ENCODE peak calls at places on chromosomes 11 and 22, in nine cellular contexts. One of them, this sample, is unnamed.

GRCh38 chr11:71279916-71280645 is 27.7 kb upstream of the SHANK2 start:
- DNase-seq in fibroblast of lung: no peak
- DNase-seq in neural progenitor cell: no peak
- DNase-seq in EL: no peak
- DNase-seq in stimulated activated CD4-positive, alpha-beta T cell treated with anti-CD3 and anti-CD28 coated beads, Interleukin-4, amount 100 ng/mL, for 1 hour: no peak
- DNase-seq in epithelial cell of proximal tubule: no peak
- DNase-seq in right atrium auricular region: peak
- DNase-seq in stimulated activated CD8-positive, alpha-beta memory T cell treated with anti-CD3 and anti-CD28 coated beads, Interleukin-15, amount 100 ng/mL, for 24 hours: no peak
- DNase-seq in activated naive CD4-positive, alpha-beta T cell treated with anti-CD3 and anti-CD28 coated beads for 36 hours: no peak
- DNase-seq in this sample: no peak

GRCh38 chr11:133844217-133844616 is 1.1 kb downstream of the SPATA19 start:
- DNase-seq in right atrium auricular region: no peak
- DNase-seq in EL: no peak
- DNase-seq in activated naive CD4-positive, alpha-beta T cell treated with anti-CD3 and anti-CD28 coated beads for 36 hours: no peak
- DNase-seq in stimulated activated CD8-positive, alpha-beta memory T cell treated with anti-CD3 and anti-CD28 coated beads, Interleukin-15, amount 100 ng/mL, for 24 hours: no peak
- DNase-seq in epithelial cell of proximal tubule: no peak
- DNase-seq in stimulated activated CD4-positive, alpha-beta T cell treated with anti-CD3 and anti-CD28 coated beads, Interleukin-4, amount 100 ng/mL, for 1 hour: no peak
- DNase-seq in fibroblast of lung: no peak
- DNase-seq in neural progenitor cell: no peak
- DNase-seq in this sample: no peak

GRCh38 chr11:6516865-6517264 is 19.8 kb downstream of the DNHD1 start:
- DNase-seq in activated naive CD4-positive, alpha-beta T cell treated with anti-CD3 and anti-CD28 coated beads for 36 hours: no peak
- DNase-seq in right atrium auricular region: no peak
- DNase-seq in stimulated activated CD4-positive, alpha-beta T cell treated with anti-CD3 and anti-CD28 coated beads, Interleukin-4, amount 100 ng/mL, for 1 hour: no peak
- DNase-seq in fibroblast of lung: no peak
- DNase-seq in EL: no peak
- DNase-seq in stimulated activated CD8-positive, alpha-beta memory T cell treated with anti-CD3 and anti-CD28 coated beads, Interleukin-15, amount 100 ng/mL, for 24 hours: no peak
- DNase-seq in epithelial cell of proximal tubule: no peak
- DNase-seq in neural progenitor cell: no peak
- DNase-seq in this sample: no peak

GRCh38 chr11:128550967-128551522 is 36.3 kb downstream of the ETS1 start:
- DNase-seq in activated naive CD4-positive, alpha-beta T cell treated with anti-CD3 and anti-CD28 coated beads for 36 hours: no peak
- DNase-seq in neural progenitor cell: no peak
- DNase-seq in epithelial cell of proximal tubule: no peak
- DNase-seq in right atrium auricular region: no peak
- DNase-seq in EL: no peak
- DNase-seq in stimulated activated CD8-positive, alpha-beta memory T cell treated with anti-CD3 and anti-CD28 coated beads, Interleukin-15, amount 100 ng/mL, for 24 hours: no peak
- DNase-seq in stimulated activated CD4-positive, alpha-beta T cell treated with anti-CD3 and anti-CD28 coated beads, Interleukin-4, amount 100 ng/mL, for 1 hour: no peak
- DNase-seq in fibroblast of lung: no peak
- DNase-seq in this sample: no peak

GRCh38 chr22:37654556-37655251 is 3.8 kb upstream of the PDXP start:
- DNase-seq in activated naive CD4-positive, alpha-beta T cell treated with anti-CD3 and anti-CD28 coated beads for 36 hours: no peak
- DNase-seq in stimulated activated CD8-positive, alpha-beta memory T cell treated with anti-CD3 and anti-CD28 coated beads, Interleukin-15, amount 100 ng/mL, for 24 hours: no peak
- DNase-seq in epithelial cell of proximal tubule: no peak
- DNase-seq in stimulated activated CD4-positive, alpha-beta T cell treated with anti-CD3 and anti-CD28 coated beads, Interleukin-4, amount 100 ng/mL, for 1 hour: no peak
- DNase-seq in neural progenitor cell: no peak
- DNase-seq in fibroblast of lung: no peak
- DNase-seq in EL: no peak
- DNase-seq in right atrium auricular region: no peak
- DNase-seq in this sample: no peak

GRCh38 chr11:4881860-4882500 is at the start of gene OR51T1:
- DNase-seq in stimulated activated CD8-positive, alpha-beta memory T cell treated with anti-CD3 and anti-CD28 coated beads, Interleukin-15, amount 100 ng/mL, for 24 hours: no peak
- DNase-seq in neural progenitor cell: no peak
- DNase-seq in EL: no peak
- DNase-seq in fibroblast of lung: peak
- DNase-seq in epithelial cell of proximal tubule: no peak
- DNase-seq in right atrium auricular region: no peak
- DNase-seq in stimulated activated CD4-positive, alpha-beta T cell treated with anti-CD3 and anti-CD28 coated beads, Interleukin-4, amount 100 ng/mL, for 1 hour: no peak
- DNase-seq in activated naive CD4-positive, alpha-beta T cell treated with anti-CD3 and anti-CD28 coated beads for 36 hours: no peak
- DNase-seq in this sample: peak

GRCh38 chr11:10038916-10039315 is 255.1 kb downstream of the SBF2 start:
- DNase-seq in epithelial cell of proximal tubule: no peak
- DNase-seq in stimulated activated CD4-positive, alpha-beta T cell treated with anti-CD3 and anti-CD28 coated beads, Interleukin-4, amount 100 ng/mL, for 1 hour: no peak
- DNase-seq in fibroblast of lung: peak
- DNase-seq in activated naive CD4-positive, alpha-beta T cell treated with anti-CD3 and anti-CD28 coated beads for 36 hours: no peak
- DNase-seq in stimulated activated CD8-positive, alpha-beta memory T cell treated with anti-CD3 and anti-CD28 coated beads, Interleukin-15, amount 100 ng/mL, for 24 hours: no peak
- DNase-seq in neural progenitor cell: no peak
- DNase-seq in right atrium auricular region: no peak
- DNase-seq in EL: no peak
- DNase-seq in this sample: peak

GRCh38 chr11:88384678-88385015 is 47.1 kb upstream of the CTSC start:
- DNase-seq in right atrium auricular region: no peak
- DNase-seq in epithelial cell of proximal tubule: no peak
- DNase-seq in stimulated activated CD4-positive, alpha-beta T cell treated with anti-CD3 and anti-CD28 coated beads, Interleukin-4, amount 100 ng/mL, for 1 hour: no peak
- DNase-seq in stimulated activated CD8-positive, alpha-beta memory T cell treated with anti-CD3 and anti-CD28 coated beads, Interleukin-15, amount 100 ng/mL, for 24 hours: no peak
- DNase-seq in fibroblast of lung: no peak
- DNase-seq in neural progenitor cell: peak
- DNase-seq in activated naive CD4-positive, alpha-beta T cell treated with anti-CD3 and anti-CD28 coated beads for 36 hours: no peak
- DNase-seq in EL: peak
- DNase-seq in this sample: peak

GRCh38 chr22:46051646-46052045 is 74.7 kb upstream of the WNT7B start:
- DNase-seq in stimulated activated CD4-positive, alpha-beta T cell treated with anti-CD3 and anti-CD28 coated beads, Interleukin-4, amount 100 ng/mL, for 1 hour: no peak
- DNase-seq in EL: no peak
- DNase-seq in stimulated activated CD8-positive, alpha-beta memory T cell treated with anti-CD3 and anti-CD28 coated beads, Interleukin-15, amount 100 ng/mL, for 24 hours: no peak
- DNase-seq in activated naive CD4-positive, alpha-beta T cell treated with anti-CD3 and anti-CD28 coated beads for 36 hours: no peak
- DNase-seq in epithelial cell of proximal tubule: no peak
- DNase-seq in neural progenitor cell: no peak
- DNase-seq in fibroblast of lung: no peak
- DNase-seq in right atrium auricular region: no peak
- DNase-seq in this sample: no peak